ENCODE peak calls at places on chromosomes 1 and 21, in five cellular contexts. U, F, C, X and D are unnamed samples.

GRCh38 chr1:212607206-212607923 is 1.2 kb upstream of the ATF3 start:
- DNase-seq in F (no peak), X (no peak), U (peak), C (peak), D (peak)

GRCh38 chr1:69290266-69290665 is 277.5 kb upstream of the LRRC7 start:
- DNase-seq in C (no peak), X (no peak), F (no peak), U (no peak), D (no peak)

GRCh38 chr1:149885364-149886111 is 13.8 kb upstream of the BOLA1 start:
- DNase-seq in C (peak), U (peak), F (peak), X (peak), D (peak)

GRCh38 chr1:61631436-61631835 is 93.5 kb downstream of the TM2D1 start:
- DNase-seq in F (no peak), U (no peak), X (no peak), C (no peak), D (no peak)

GRCh38 chr21:45073301-45074047 is 906 bp upstream of the ADARB1 start:
- DNase-seq in F (no peak), C (no peak), X (no peak), U (no peak), D (no peak)

GRCh38 chr1:163071381-163072255 is 2.5 kb downstream of the RGS4 start:
- DNase-seq in F (no peak), X (peak), U (no peak), C (no peak), D (no peak)

GRCh38 chr1:41444246-41444645 is 40.2 kb downstream of the EDN2 start:
- DNase-seq in X (no peak), F (no peak), C (no peak), U (no peak), D (no peak)

GRCh38 chr1:211632117-211632807 is 43.2 kb downstream of the NEK2 start:
- DNase-seq in X (peak), C (peak), U (no peak), F (no peak), D (no peak)

GRCh38 chr1:94117250-94117851 is 3.6 kb downstream of the ABCA4 start:
- DNase-seq in F (no peak), U (no peak), C (no peak), X (no peak), D (no peak)

GRCh38 chr1:59342801-59343575 is 46.1 kb downstream of the FGGY start:
- DNase-seq in U (no peak), X (no peak), C (no peak), F (no peak), D (no peak)

GRCh38 chr1:18926315-18927081 is 24.1 kb upstream of the ALDH4A1 start:
- DNase-seq in X (no peak), U (peak), F (peak), C (peak), D (no peak)

GRCh38 chr21:34795152-34796141 is 126.7 kb downstream of the CLIC6 start:
- DNase-seq in C (no peak), U (no peak), F (no peak), X (no peak), D (no peak)

GRCh38 chr1:169924063-169924462 is 30.4 kb upstream of the SCYL3 start:
- DNase-seq in X (no peak), U (no peak), F (no peak), C (no peak), D (no peak)

GRCh38 chr1:85258536-85259117 is 835 bp downstream of the C1orf52 start:
- DNase-seq in F (no peak), U (no peak), C (no peak), X (no peak), D (no peak)

GRCh38 chr1:43233631-43234030 is 36.2 kb upstream of the TMEM125 start:
- DNase-seq in C (no peak), X (no peak), U (no peak), F (no peak), D (no peak)

GRCh38 chr1:204294371-204294770 is 65.4 kb downstream of the PLEKHA6 start:
- DNase-seq in U (no peak), F (no peak), C (no peak), X (peak), D (no peak)

GRCh38 chr1:85027242-85027983 is 20.9 kb downstream of the MCOLN3 start:
- DNase-seq in X (no peak), C (no peak), U (no peak), F (no peak), D (no peak)

GRCh38 chr1:17355898-17356297 is 16.1 kb upstream of the PADI6 start:
- DNase-seq in U (no peak), C (no peak), X (no peak), F (no peak), D (no peak)